ENCODE peak calls at places on chromosomes 4 and X, in five cellular contexts. J is naive thymus-derived CD4-positive, alpha-beta T cell; U is T-cell; W is HepG2; F is stimulated activated naive B cell treated with anti-CD40 and anti-IgM and Interleukin-4, amounts not matched to agents 10 μg/mL and 1 μg/mL and 100 μg/mL, for 72 hours. S is an unnamed sample.

GRCh38 chrX:95764972-95765451 is 919.6 kb upstream of the DIAPH2 start:
- ATAC-seq in J (no peak), U (no peak), W (peak), F (no peak), S (no peak)

GRCh38 chrX:40005290-40006011 is 92.3 kb downstream of the BCOR start:
- ATAC-seq in J (peak), U (peak), W (no peak), F (no peak), S (peak)

GRCh38 chr4:125266901-125267601 is 47.7 kb upstream of the FAT4 start:
- ATAC-seq in J (no peak), U (no peak), W (no peak), F (no peak), S (no peak)

GRCh38 chr4:121227254-121227867 is 63.2 kb upstream of the TNIP3 start:
- ATAC-seq in J (peak), U (peak), W (peak), F (peak), S (peak)

GRCh38 chr4:96395747-96396146 is 555.9 kb downstream of the PDHA2 start:
- ATAC-seq in J (no peak), U (no peak), W (no peak), F (no peak), S (no peak)

GRCh38 chr4:4752025-4752424 is 107.4 kb upstream of the MSX1 start:
- ATAC-seq in J (no peak), U (no peak), W (no peak), F (no peak), S (no peak)

GRCh38 chr4:17556498-17556897 is 20.5 kb upstream of the LAP3 start:
- ATAC-seq in J (no peak), U (no peak), W (no peak), F (no peak), S (no peak)

GRCh38 chrX:79182616-79183015 is 38.1 kb downstream of the GPR174 start:
- ATAC-seq in J (no peak), U (no peak), W (no peak), F (peak), S (peak)

GRCh38 chrX:96405842-96406241 is 278.8 kb upstream of the DIAPH2 start:
- ATAC-seq in J (no peak), U (no peak), W (no peak), F (no peak), S (no peak)

GRCh38 chr4:174591243-174592021 is 69.1 kb upstream of the HPGD start:
- ATAC-seq in J (peak), U (peak), W (no peak), F (peak), S (peak)

GRCh38 chr4:189414021-189414420 is 526.7 kb upstream of the FRG1 start:
- ATAC-seq in J (no peak), U (no peak), W (no peak), F (no peak), S (no peak)

S was measured in activated T-helper 17 cell treated with anti-CD3 and anti-CD28 coated beads, Interleukin-2, amount 50 U/mL, for 72 hours.